ENCODE peak calls at places on chromosomes 3 and 15, in six cellular contexts. O, E, A, P, N and G are unnamed samples.

GRCh38 chr3:10194328-10195071 is 29.8 kb downstream of the IRAK2 start:
- DNase-seq in A (no peak), O (no peak), N (no peak), P (no peak), E (no peak), G (peak; percentile 92)

GRCh38 chr3:44782891-44783290 is 21.3 kb downstream of the KIF15 start:
- DNase-seq in P (no peak), N (no peak), O (no peak), E (no peak), A (no peak), G (no peak)

GRCh38 chr3:131163-131889 is 65.2 kb upstream of the CHL1 start:
- DNase-seq in A (no peak), E (no peak), O (no peak), N (no peak), P (no peak), G (no peak)

GRCh38 chr3:142595581-142595950 is 627 bp upstream of the PLS1 start:
- DNase-seq in P (no peak), A (peak; percentile 96), O (peak; percentile 96), N (no peak), E (no peak), G (peak; percentile 62)

GRCh38 chr3:22594990-22595389 is 608.1 kb upstream of the UBE2E2 start:
- DNase-seq in A (no peak), O (no peak), N (no peak), P (no peak), E (no peak), G (peak; percentile 64)

GRCh38 chr3:16885948-16886683 is 1.4 kb downstream of the PLCL2 start:
- DNase-seq in A (no peak), O (no peak), N (no peak), E (no peak), P (no peak), G (no peak)

GRCh38 chr3:128613083-128613829 is 37.4 kb downstream of the RPN1 start:
- DNase-seq in P (no peak), E (no peak), O (no peak), A (no peak), N (no peak), G (no peak)

GRCh38 chr3:183247190-183247589 is 5.9 kb upstream of the B3GNT5 start:
- DNase-seq in O (peak; percentile 34), N (no peak), P (no peak), A (peak; percentile 83), E (no peak), G (no peak)

GRCh38 chr3:14803101-14803980 is 15.4 kb upstream of the FGD5 start:
- DNase-seq in A (peak; percentile 63), O (peak; percentile 48), N (peak; percentile 78), P (no peak), E (no peak), G (no peak)

GRCh38 chr15:40982855-40983254 is 29.6 kb downstream of the CHAC1 start:
- DNase-seq in O (peak; percentile 94), N (peak; percentile 78), P (no peak), A (no peak), E (no peak), G (no peak)

GRCh38 chr15:68650901-68651709 is 72.3 kb downstream of the CORO2B start:
- DNase-seq in E (no peak), N (no peak), P (no peak), A (peak; percentile 43), O (no peak), G (no peak)

GRCh38 chr15:45534821-45535220 is 12.3 kb upstream of the SLC30A4 start:
- DNase-seq in A (no peak), O (no peak), P (no peak), E (no peak), N (no peak), G (no peak)

GRCh38 chr3:71710906-71711494 is 14.2 kb downstream of the EIF4E3 start:
- DNase-seq in O (peak; percentile 32), P (no peak), E (no peak), A (peak; percentile 66), N (no peak), G (peak; percentile 33)

GRCh38 chr3:114221165-114221880 is 16.1 kb downstream of the ZNF80 start:
- DNase-seq in O (peak; percentile 31), E (no peak), A (no peak), P (no peak), N (no peak), G (no peak)

GRCh38 chr15:48856947-48857346 is 21.0 kb upstream of the EID1 start:
- DNase-seq in E (no peak), A (no peak), N (no peak), P (no peak), O (peak; percentile 25), G (no peak)

GRCh38 chr3:94305835-94306685 is 243.2 kb downstream of the NSUN3 start:
- DNase-seq in E (no peak), O (no peak), A (no peak), N (no peak), P (no peak), G (no peak)

GRCh38 chr3:109804697-109805096 is 467.4 kb upstream of the DPPA4 start:
- DNase-seq in P (no peak), A (peak; percentile 64), N (no peak), E (no peak), O (no peak), G (peak; percentile 76)